ENCODE peak calls at places on chromosome 2, in five cellular contexts. P is choroid plexus epithelial cell, M is adrenal gland, L is pancreas, R is B cell. T is an unnamed sample.

GRCh38 chr2:136025057-136025973 is 39.9 kb upstream of the DARS1 start:
- DNase-seq in P (peak), M (peak), L (peak), R (peak), T (peak)

GRCh38 chr2:5696351-5696740 is 4.2 kb downstream of the SOX11 start:
- DNase-seq in P (no peak), M (no peak), L (no peak), R (peak), T (no peak)

GRCh38 chr2:73084971-73085370 is 13.5 kb upstream of the SFXN5 start:
- DNase-seq in P (no peak), M (no peak), L (no peak), R (no peak), T (no peak)

GRCh38 chr2:35820404-35820803 is 535.2 kb upstream of the CRIM1 start:
- DNase-seq in P (no peak), M (no peak), L (no peak), R (no peak), T (no peak)

GRCh38 chr2:84152471-84152870 is 306.6 kb downstream of the SUCLG1 start:
- DNase-seq in P (no peak), M (no peak), L (no peak), R (no peak), T (no peak)

GRCh38 chr2:230418341-230419016 is 2.5 kb downstream of the SP100 start:
- DNase-seq in P (peak), M (peak), L (no peak), R (no peak), T (no peak)

GRCh38 chr2:108594982-108595464 is 60.8 kb downstream of the LIMS1 start:
- DNase-seq in P (peak), M (no peak), L (no peak), R (no peak), T (no peak)

GRCh38 chr2:205658068-205658467 is 24.2 kb upstream of the NRP2 start:
- DNase-seq in P (no peak), M (no peak), L (no peak), R (no peak), T (no peak)

GRCh38 chr2:175097297-175097696 is 70.7 kb downstream of the ATF2 start:
- DNase-seq in P (peak), M (no peak), L (no peak), R (no peak), T (no peak)

GRCh38 chr2:215929602-215930335 is 83.6 kb downstream of the MREG start:
- DNase-seq in P (peak), M (no peak), L (no peak), R (no peak), T (no peak)

GRCh38 chr2:48693645-48694044 is 61.9 kb downstream of the LHCGR start:
- DNase-seq in P (peak), M (no peak), L (no peak), R (no peak), T (no peak)

GRCh38 chr2:154029504-154029903 is 157.8 kb downstream of the GALNT13 start:
- DNase-seq in P (no peak), M (no peak), L (no peak), R (no peak), T (no peak)

GRCh38 chr2:49108436-49108835 is 45.9 kb downstream of the FSHR start:
- DNase-seq in P (no peak), M (no peak), L (no peak), R (no peak), T (no peak)

GRCh38 chr2:201952212-201952611 is 81.4 kb upstream of the FZD7 start:
- DNase-seq in P (no peak), M (no peak), L (no peak), R (no peak), T (no peak)

GRCh38 chr2:3151153-3151918 is 226.3 kb downstream of the EIPR1 start:
- DNase-seq in P (no peak), M (no peak), L (no peak), R (peak), T (no peak)

GRCh38 chr2:215022418-215022817 is 116.0 kb downstream of the ABCA12 start:
- DNase-seq in P (peak), M (no peak), L (no peak), R (no peak), T (no peak)

GRCh38 chr2:120910069-120910468 is 174.4 kb downstream of the GLI2 start:
- DNase-seq in P (no peak), M (no peak), L (no peak), R (no peak), T (no peak)

GRCh38 chr2:26450031-26450635 is 27.8 kb downstream of the OTOF start:
- DNase-seq in P (no peak), M (no peak), L (no peak), R (no peak), T (no peak)

GRCh38 chr2:100260712-100261620 is 61.3 kb downstream of the LONRF2 start:
- DNase-seq in P (peak), M (peak), L (no peak), R (peak), T (peak)

GRCh38 chr2:71070294-71071025 is 2.0 kb downstream of the NAGK start:
- DNase-seq in P (peak), M (peak), L (peak), R (peak), T (peak)

GRCh38 chr2:62304429-62305417 is 108.8 kb downstream of the B3GNT2 start:
- DNase-seq in P (peak), M (peak), L (peak), R (peak), T (no peak)

GRCh38 chr2:100425573-100426383 is 8.3 kb upstream of the CHST10 start:
- DNase-seq in P (no peak), M (no peak), L (no peak), R (no peak), T (no peak)

GRCh38 chr2:25165992-25166618 is 2.3 kb downstream of the POMC start:
- DNase-seq in P (no peak), M (no peak), L (peak), R (peak), T (peak)

GRCh38 chr2:196431957-196432356 is 207.6 kb upstream of the CCDC150 start:
- DNase-seq in P (peak), M (no peak), L (no peak), R (no peak), T (no peak)

GRCh38 chr2:216308532-216308931 is 63.8 kb downstream of the MARCHF4 start:
- DNase-seq in P (no peak), M (no peak), L (no peak), R (no peak), T (no peak)

GRCh38 chr2:216349366-216349765 is 22.9 kb downstream of the MARCHF4 start:
- DNase-seq in P (no peak), M (no peak), L (no peak), R (no peak), T (no peak)

GRCh38 chr2:216302981-216303676 is 69.2 kb downstream of the MARCHF4 start:
- DNase-seq in P (peak), M (no peak), L (no peak), R (no peak), T (no peak)

GRCh38 chr2:60337142-60337497 is 216.3 kb downstream of the BCL11A start:
- DNase-seq in P (no peak), M (no peak), L (peak), R (peak), T (no peak)

GRCh38 chr2:146572598-146572997 is 1272.2 kb upstream of the ACVR2A start:
- DNase-seq in P (peak), M (no peak), L (no peak), R (no peak), T (no peak)

GRCh38 chr2:138919336-138919735 is 139.1 kb upstream of the NXPH2 start:
- DNase-seq in P (peak), M (no peak), L (no peak), R (no peak), T (no peak)

GRCh38 chr2:69300650-69301049 is 86.4 kb downstream of the GFPT1 start:
- DNase-seq in P (peak), M (no peak), L (no peak), R (no peak), T (no peak)

GRCh38 chr2:12421061-12421460 is 295.7 kb upstream of the TRIB2 start:
- DNase-seq in P (no peak), M (no peak), L (no peak), R (no peak), T (no peak)

GRCh38 chr2:36819090-36819711 is 122.7 kb downstream of the VIT start:
- DNase-seq in P (no peak), M (no peak), L (no peak), R (no peak), T (no peak)

GRCh38 chr2:96485751-96486643 is 19.2 kb downstream of the NEURL3 start:
- DNase-seq in P (peak), M (peak), L (peak), R (peak), T (peak)

GRCh38 chr2:4139711-4140110 is 436.3 kb downstream of the DCDC2C start:
- DNase-seq in P (no peak), M (no peak), L (no peak), R (no peak), T (no peak)

GRCh38 chr2:162318280-162319222 is at the start of gene IFIH1:
- DNase-seq in P (peak), M (peak), L (peak), R (peak), T (peak)
- TF ChIP-seq CTCF in P (peak), M (no peak), L (no peak), R (peak), T (peak)

GRCh38 chr2:218832081-218832480 is 478 bp upstream of the PRKAG3 start:
- DNase-seq in P (no peak), M (no peak), L (no peak), R (no peak), T (no peak)

GRCh38 chr2:218833023-218833609 is 1.5 kb upstream of the PRKAG3 start:
- DNase-seq in P (no peak), M (no peak), L (no peak), R (no peak), T (no peak)

GRCh38 chr2:218832520-218832919 is 917 bp upstream of the PRKAG3 start:
- DNase-seq in P (no peak), M (no peak), L (no peak), R (no peak), T (no peak)

GRCh38 chr2:218837495-218837894 is 5.9 kb upstream of the PRKAG3 start:
- DNase-seq in P (no peak), M (no peak), L (no peak), R (no peak), T (no peak)

DNA sequence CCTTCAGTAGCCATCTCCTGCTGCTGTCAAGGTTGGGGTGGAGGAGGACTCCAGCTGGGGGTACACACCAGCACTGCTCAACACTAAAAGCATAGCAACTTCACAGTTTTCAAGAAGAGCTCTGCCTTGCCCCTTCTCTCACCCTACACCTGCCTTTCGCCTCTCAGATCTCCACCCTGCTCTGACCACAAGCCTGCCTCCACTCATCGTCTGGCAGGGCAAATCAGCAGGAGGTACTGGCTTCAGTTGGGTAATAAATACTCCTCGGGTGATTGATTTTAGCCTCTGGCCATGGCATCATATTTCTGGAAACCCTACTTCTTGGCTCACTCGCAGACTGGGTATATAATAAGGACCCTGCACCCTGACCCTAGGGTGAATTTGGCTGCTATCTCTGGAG is 3.1 kb upstream of the PRKAG3 start:
- DNase-seq in P (peak), M (no peak), L (no peak), R (no peak), T (no peak)
- TF ChIP-seq CTCF in P (no peak), M (no peak), L (no peak), R (no peak), T (no peak)

DNA sequence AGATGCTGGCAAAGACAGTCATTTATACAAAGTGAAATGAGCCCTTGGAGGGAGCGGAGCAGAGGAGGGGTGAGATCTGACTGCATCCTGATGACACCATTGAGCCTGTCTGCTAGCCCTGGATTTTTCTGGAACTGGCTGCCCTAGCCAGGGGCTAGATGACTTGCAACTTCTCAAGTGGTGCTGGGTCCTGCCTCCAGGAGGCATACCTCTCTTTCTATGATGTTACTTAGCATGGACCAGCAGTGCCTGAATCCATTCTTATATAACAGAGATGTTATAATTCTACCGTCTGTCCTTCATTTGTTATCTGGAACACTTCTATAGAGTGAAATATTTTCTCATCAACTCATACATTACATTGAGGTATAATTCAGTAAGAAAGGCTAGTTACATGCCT is 8.5 kb upstream of the TWIST2 start:
- DNase-seq in P (no peak), M (no peak), L (no peak), R (no peak), T (no peak)
- TF ChIP-seq CTCF in P (no peak), M (no peak), L (no peak), R (no peak), T (no peak)

GRCh38 chr2:188976545-188977268 is 2.5 kb downstream of the COL3A1 start:
- DNase-seq in P (peak), M (no peak), L (no peak), R (no peak), T (no peak)
- TF ChIP-seq CTCF in P (peak), M (no peak), L (no peak), R (no peak), T (no peak)

GRCh38 chr2:21277340-21277739 is 153.6 kb downstream of the TDRD15 start:
- DNase-seq in P (no peak), M (no peak), L (no peak), R (no peak), T (no peak)
- TF ChIP-seq CTCF in P (no peak), M (no peak), L (no peak), R (no peak), T (no peak)

GRCh38 chr2:227745594-227745993 is at the start of gene SCYGR8:
- DNase-seq in P (no peak), M (no peak), L (no peak), R (no peak), T (no peak)

DNA sequence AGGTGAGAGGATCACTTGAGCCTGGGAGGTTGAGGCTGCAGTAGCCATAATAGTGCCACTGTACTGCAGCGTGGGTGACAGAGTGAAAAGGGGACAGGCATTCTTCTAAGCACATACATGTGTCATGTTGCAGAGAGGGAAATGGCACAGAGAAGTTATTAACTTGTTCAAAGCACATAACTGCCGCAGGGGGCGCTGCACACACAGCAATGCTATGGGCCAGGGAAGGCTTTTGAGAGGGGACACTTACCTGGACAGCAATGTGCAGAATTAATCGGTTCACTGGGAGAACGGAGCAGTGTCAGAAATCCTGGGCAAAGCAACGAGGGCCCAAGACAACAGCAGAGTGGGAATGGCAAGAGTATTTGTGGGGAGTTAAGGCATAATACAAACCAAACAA is 2.4 kb downstream of the SCYGR8 start:
- DNase-seq in P (no peak), M (no peak), L (no peak), R (no peak), T (no peak)
- TF ChIP-seq CTCF in P (peak), M (no peak), L (no peak), R (no peak), T (no peak)